ENCODE peak calls at places on chromosomes 7 and 10, in four cellular contexts. N is IMR-90, U is mesendoderm, B is H1. M is an unnamed sample.

GRCh38 chr7:47290466-47290865 is 291.4 kb downstream of the TNS3 start:
- DNase-seq in N (no peak), U (no peak), B (no peak), M (no peak)

GRCh38 chr10:130480491-130480890 is 344.3 kb downstream of the GLRX3 start:
- DNase-seq in N (no peak), U (no peak), B (no peak), M (no peak)

GRCh38 chr7:130733866-130734524 is at the start of gene KLF14:
- DNase-seq in N (no peak), U (peak; percentile 39), B (no peak), M (peak; percentile 50)

GRCh38 chr7:146492017-146492416 is 375.4 kb downstream of the CNTNAP2 start:
- DNase-seq in N (no peak), U (no peak), B (no peak), M (no peak)

GRCh38 chr10:112886463-112886862 is 63.6 kb upstream of the TCF7L2 start:
- DNase-seq in N (no peak), U (no peak), B (no peak), M (peak; percentile 47)

GRCh38 chr10:74049995-74050394 is 52.1 kb downstream of the VCL start:
- DNase-seq in N (no peak), U (no peak), B (no peak), M (no peak)

GRCh38 chr10:77970869-77971803 is 44.6 kb upstream of the DLG5 start:
- DNase-seq in N (peak; percentile 98), U (peak; percentile 95), B (no peak), M (no peak)

GRCh38 chr7:27146491-27147210 is 923 bp downstream of the HOXA6 start:
- DNase-seq in N (no peak), U (no peak), B (no peak), M (no peak)

GRCh38 chr7:100585511-100586265 is at the start of gene LRCH4:
- DNase-seq in N (no peak), U (peak; percentile 72), B (no peak), M (peak; percentile 74)

GRCh38 chr7:108863221-108863848 is 293.7 kb downstream of the DNAJB9 start:
- DNase-seq in N (no peak), U (no peak), B (no peak), M (no peak)

GRCh38 chr10:69446229-69446628 is 5.0 kb upstream of the TSPAN15 start:
- DNase-seq in N (no peak), U (no peak), B (no peak), M (no peak)

GRCh38 chr7:159211540-159212182 is 67.0 kb upstream of the VIPR2 start:
- DNase-seq in N (no peak), U (no peak), B (no peak), M (no peak)

GRCh38 chr10:2933519-2933918 is 133.8 kb upstream of the PFKP start:
- DNase-seq in N (no peak), U (no peak), B (no peak), M (no peak)

GRCh38 chr7:37853468-37853867 is 5.1 kb downstream of the NME8 start:
- DNase-seq in N (no peak), U (peak; percentile 27), B (no peak), M (no peak)

GRCh38 chr10:49183596-49184542 is 4.3 kb downstream of the TMEM273 start:
- DNase-seq in N (no peak), U (no peak), B (no peak), M (no peak)

GRCh38 chr10:14603539-14604102 is 171.1 kb downstream of the FAM107B start:
- DNase-seq in N (no peak), U (no peak), B (no peak), M (peak; percentile 27)

GRCh38 chr7:1919539-1920265 is 249.6 kb downstream of the ELFN1 start:
- DNase-seq in N (peak; percentile 26), U (no peak), B (no peak), M (no peak)

GRCh38 chr10:24603333-24603732 is 120.4 kb downstream of the ARHGAP21 start:
- DNase-seq in N (peak; percentile 70), U (no peak), B (no peak), M (no peak)

GRCh38 chr7:120805636-120806388 is 52.1 kb downstream of the TSPAN12 start:
- DNase-seq in N (peak; percentile 61), U (peak; percentile 81), B (peak; percentile 31), M (peak; percentile 63)

GRCh38 chr10:31011017-31011659 is 20.5 kb downstream of the ZNF438 start:
- DNase-seq in N (no peak), U (no peak), B (no peak), M (no peak)

GRCh38 chr7:14765731-14766130 is 136.8 kb downstream of the DGKB start:
- DNase-seq in N (no peak), U (no peak), B (no peak), M (no peak)

GRCh38 chr7:54354436-54354835 is 187.7 kb upstream of the VSTM2A start:
- DNase-seq in N (no peak), U (no peak), B (no peak), M (no peak)

GRCh38 chr7:40694991-40695390 is 560.2 kb downstream of the SUGCT start:
- DNase-seq in N (no peak), U (no peak), B (no peak), M (no peak)

GRCh38 chr7:1192171-1192676 is 32.2 kb upstream of the ZFAND2A start:
- DNase-seq in N (peak; percentile 95), U (no peak), B (no peak), M (no peak)

GRCh38 chr10:133015816-133016462 is 71.8 kb upstream of the ADGRA1 start:
- DNase-seq in N (no peak), U (no peak), B (no peak), M (no peak)

GRCh38 chr10:49254556-49255318 is 44.2 kb upstream of the C10orf71 start:
- DNase-seq in N (no peak), U (no peak), B (no peak), M (no peak)

GRCh38 chr10:106713846-106714245 is 450.7 kb downstream of the SORCS1 start:
- DNase-seq in N (no peak), U (no peak), B (no peak), M (no peak)

GRCh38 chr7:142807855-142808460 is 37.2 kb downstream of the PRSS2 start:
- DNase-seq in N (peak; percentile 15), U (no peak), B (no peak), M (no peak)

GRCh38 chr7:113159746-113160339 is 41.5 kb upstream of the SMIM30 start:
- DNase-seq in N (peak; percentile 45), U (peak; percentile 76), B (peak; percentile 31), M (peak; percentile 59)

DNA sequence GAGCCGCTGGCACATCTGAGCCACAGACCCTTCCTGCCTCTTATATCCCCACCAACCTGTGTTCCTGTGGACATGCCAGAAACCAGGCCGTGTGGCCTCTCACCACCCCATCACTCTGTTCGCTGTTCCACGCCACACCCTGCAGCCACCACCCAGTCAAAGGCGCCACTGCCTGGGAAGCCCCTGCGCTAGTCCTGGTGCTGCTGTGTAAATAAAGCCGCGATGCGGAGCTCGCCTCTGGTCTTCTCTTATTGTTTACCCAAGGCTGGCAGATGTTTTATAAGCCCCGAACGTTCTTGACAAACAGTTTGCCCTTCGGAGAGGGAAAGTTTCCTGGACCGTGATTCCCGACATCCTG is 61.3 kb downstream of the LHPP start:
- DNase-seq in N (no peak), U (no peak), B (no peak), M (no peak)
- H3K56ac ChIP-seq in N (no peak overlapping the region), U (no peak overlapping the region), B (no peak overlapping the region), M (no peak overlapping the region)

DNA sequence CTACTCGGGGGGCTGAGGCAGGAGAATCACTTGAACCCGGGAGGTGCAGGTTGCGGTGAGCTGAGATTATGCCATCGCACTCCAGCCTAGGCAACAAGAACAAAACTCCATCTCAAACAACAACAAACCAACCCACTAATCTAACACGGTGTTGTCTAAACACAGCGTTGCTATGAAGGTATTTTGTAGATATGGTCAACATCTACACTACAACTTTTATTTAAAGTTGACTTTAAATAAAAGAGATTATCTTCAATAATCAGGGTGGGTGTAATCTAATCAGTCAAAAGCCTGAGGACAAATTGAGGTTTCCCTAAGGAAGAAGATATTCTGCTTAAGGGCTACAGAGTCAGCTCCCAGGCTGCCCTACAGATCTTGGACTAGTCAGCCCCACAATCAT is 24.2 kb downstream of the BAIAP2L1 start:
- DNase-seq in N (no peak), U (no peak), B (no peak), M (no peak)
- H4K5ac ChIP-seq in N (no peak overlapping the region), U (no peak overlapping the region), B (no peak overlapping the region), M (no peak overlapping the region)

GRCh38 chr7:4738711-4739527 is 36.5 kb upstream of the AP5Z1 start:
- DNase-seq in N (peak; percentile 95), U (peak; percentile 84), B (no peak), M (peak; percentile 80)
- H3K18ac ChIP-seq in N (peak overlapping the region; percentile 81), U (peak overlapping the region; percentile 86), B (no peak overlapping the region), M (no peak overlapping the region)

GRCh38 chr7:101754432-101755159 is 62.8 kb upstream of the CUX1 start:
- DNase-seq in N (peak; percentile 47), U (no peak), B (no peak), M (no peak)

GRCh38 chr7:101753316-101753715 is 64.1 kb upstream of the CUX1 start:
- DNase-seq in N (no peak), U (no peak), B (no peak), M (no peak)

DNA sequence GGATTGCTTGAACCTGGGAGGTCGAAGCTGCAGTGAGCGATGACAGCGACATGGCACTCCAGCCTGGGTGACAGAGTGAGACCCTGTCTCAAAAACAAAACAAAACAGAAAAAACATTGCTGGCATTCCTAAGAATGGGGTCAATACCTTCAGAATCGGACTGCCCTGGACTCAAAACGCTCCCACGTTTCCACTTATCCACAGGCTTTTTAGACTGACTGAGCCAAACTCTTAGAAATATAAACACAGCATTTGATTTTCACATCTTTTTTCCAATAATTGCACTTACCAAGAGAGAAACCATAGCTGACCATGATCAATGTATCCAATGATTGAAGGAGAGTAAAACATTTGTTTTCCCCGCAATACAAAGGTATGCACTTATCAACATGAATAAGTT is 59.5 kb upstream of the CUX1 start:
- DNase-seq in N (no peak), U (no peak), B (no peak), M (no peak)
- H3K56ac ChIP-seq in N (no peak overlapping the region), U (no peak overlapping the region), B (no peak overlapping the region), M (no peak overlapping the region)

GRCh38 chr7:124413029-124413428 is 352.6 kb downstream of the GPR37 start:
- DNase-seq in N (no peak), U (no peak), B (no peak), M (no peak)
- H4K5ac ChIP-seq in N (no peak overlapping the region), U (no peak overlapping the region), B (no peak overlapping the region), M (no peak overlapping the region)

DNA sequence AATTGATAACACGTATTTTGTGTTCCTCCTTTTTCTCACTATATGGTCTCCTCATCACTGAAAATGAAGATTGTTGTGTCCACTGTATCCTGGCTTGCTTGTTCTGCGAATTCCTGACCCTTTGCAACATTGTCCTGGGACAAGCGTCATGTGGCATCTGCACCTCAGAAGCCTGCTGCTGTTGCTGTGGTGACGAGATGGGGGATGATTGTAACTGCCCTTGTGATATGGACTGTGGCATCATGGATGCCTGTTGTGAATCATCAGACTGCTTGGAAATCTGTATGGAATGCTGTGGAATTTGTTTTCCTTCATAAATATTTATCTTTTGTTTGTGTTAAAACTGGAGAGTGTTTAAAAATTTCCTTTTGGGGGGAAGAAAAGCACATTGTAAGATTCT is 93.7 kb downstream of the MDFIC start:
- DNase-seq in N (peak; percentile 97), U (peak; percentile 66), B (no peak), M (no peak)
- H3K18ac ChIP-seq in N (peak overlapping the region; percentile 1), U (no peak overlapping the region), B (no peak overlapping the region), M (no peak overlapping the region)

GRCh38 chr10:86365346-86366032 is 1.1 kb downstream of the GRID1 start:
- DNase-seq in N (no peak), U (no peak), B (no peak), M (peak; percentile 36)
- H3K56ac ChIP-seq in N (no peak overlapping the region), U (no peak overlapping the region), B (no peak overlapping the region), M (no peak overlapping the region)

M was measured in H9.